ENCODE peak calls at places on chromosomes 13 and 19, in ten cellular contexts. Z is mesothelial cell of epicardium, Q is bronchial epithelial cell, H is MCF 10A, O is kidney epithelial cell, K is lower leg skin, I is lower lobe of right lung, M is A673, L is keratinocyte, U is endothelial cell. S is an unnamed sample.

GRCh38 chr19:49676136-49676689 is 858 bp upstream of the PRMT1 start:
- DNase-seq in Z (no peak), Q (peak; percentile 83), H (peak; percentile 94), O (peak; percentile 81), K (peak; percentile 97), I (peak; percentile 87), M (peak; percentile 92), L (peak; percentile 88), U (peak; percentile 68), S (no peak)

GRCh38 chr13:40576369-40576768 is 90.1 kb downstream of the FOXO1 start:
- DNase-seq in Z (no peak), Q (no peak), H (no peak), O (no peak), K (no peak), I (no peak), M (no peak), L (no peak), U (no peak), S (no peak)

GRCh38 chr13:78787189-78787588 is 128.2 kb upstream of the OBI1 start:
- DNase-seq in Z (no peak), Q (no peak), H (no peak), O (no peak), K (no peak), I (no peak), M (peak; percentile 69), L (no peak), U (no peak), S (no peak)

GRCh38 chr13:30730526-30730925 is 4.8 kb upstream of the ALOX5AP start:
- DNase-seq in Z (no peak), Q (no peak), H (no peak), O (no peak), K (no peak), I (no peak), M (no peak), L (no peak), U (peak; percentile 30), S (no peak)

GRCh38 chr19:8310342-8311055 is 2.3 kb upstream of the CD320 start:
- DNase-seq in Z (no peak), Q (no peak), H (no peak), O (no peak), K (peak; percentile 52), I (peak; percentile 20), M (no peak), L (no peak), U (peak; percentile 1), S (no peak)

GRCh38 chr13:68697551-68697950 is 1410.1 kb upstream of the ATXN8OS start:
- DNase-seq in Z (no peak), Q (no peak), H (peak; percentile 25), O (peak; percentile 1), K (no peak), I (no peak), M (peak; percentile 5), L (no peak), U (no peak), S (no peak)

GRCh38 chr19:50420127-50420526 is 1.4 kb downstream of the SPIB start:
- DNase-seq in Z (no peak), Q (no peak), H (no peak), O (no peak), K (no peak), I (no peak), M (no peak), L (no peak), U (no peak), S (no peak)

GRCh38 chr13:36531746-36532486 is 99.6 kb downstream of the CCNA1 start:
- DNase-seq in Z (no peak), Q (peak; percentile 39), H (peak; percentile 72), O (no peak), K (no peak), I (no peak), M (peak; percentile 65), L (no peak), U (no peak), S (no peak)

GRCh38 chr13:81540777-81541176 is 1199.9 kb upstream of the SPRY2 start:
- DNase-seq in Z (no peak), Q (peak; percentile 7), H (peak; percentile 28), O (no peak), K (no peak), I (no peak), M (peak; percentile 19), L (no peak), U (no peak), S (no peak)

GRCh38 chr19:1283207-1283916 is 2.3 kb upstream of the EFNA2 start:
- DNase-seq in Z (no peak), Q (no peak), H (no peak), O (no peak), K (no peak), I (no peak), M (no peak), L (no peak), U (no peak), S (no peak)

GRCh38 chr19:46670874-46671273 is 9.9 kb upstream of the DACT3 start:
- DNase-seq in Z (no peak), Q (peak; percentile 40), H (no peak), O (no peak), K (no peak), I (no peak), M (no peak), L (no peak), U (no peak), S (no peak)

GRCh38 chr19:43310221-43310620 is 40.9 kb upstream of the PSG9 start:
- DNase-seq in Z (no peak), Q (peak; percentile 50), H (no peak), O (no peak), K (no peak), I (no peak), M (no peak), L (no peak), U (no peak), S (no peak)

GRCh38 chr13:99959127-99959529 is 12.4 kb downstream of the ZIC5 start:
- DNase-seq in Z (no peak), Q (no peak), H (no peak), O (no peak), K (no peak), I (no peak), M (no peak), L (no peak), U (no peak), S (no peak)

GRCh38 chr19:11558881-11559828 is at the start of gene ELOF1:
- DNase-seq in Z (peak; percentile 97), Q (peak; percentile 96), H (peak; percentile 99), O (peak; percentile 95), K (peak; percentile 99), I (peak; percentile 99), M (peak; percentile 99), L (peak; percentile 90), U (peak; percentile 93), S (peak; percentile 83)
- TF ChIP-seq CTCF in Z (no peak), Q (peak; percentile 36), H (peak; percentile 3), O (peak; percentile 17), K (no peak), I (no peak), M (peak; percentile 23), L (peak; percentile 13), U (no peak), S (no peak)

GRCh38 chr19:37329686-37330085 is 41.2 kb upstream of the ZNF527 start:
- DNase-seq in Z (no peak), Q (no peak), H (peak; percentile 20), O (no peak), K (no peak), I (no peak), M (no peak), L (no peak), U (peak; percentile 10), S (no peak)
- TF ChIP-seq CTCF in Z (no peak), Q (no peak), H (peak; percentile 26), O (no peak), K (no peak), I (no peak), M (peak; percentile 23), L (peak; percentile 34), U (no peak), S (no peak)

DNA sequence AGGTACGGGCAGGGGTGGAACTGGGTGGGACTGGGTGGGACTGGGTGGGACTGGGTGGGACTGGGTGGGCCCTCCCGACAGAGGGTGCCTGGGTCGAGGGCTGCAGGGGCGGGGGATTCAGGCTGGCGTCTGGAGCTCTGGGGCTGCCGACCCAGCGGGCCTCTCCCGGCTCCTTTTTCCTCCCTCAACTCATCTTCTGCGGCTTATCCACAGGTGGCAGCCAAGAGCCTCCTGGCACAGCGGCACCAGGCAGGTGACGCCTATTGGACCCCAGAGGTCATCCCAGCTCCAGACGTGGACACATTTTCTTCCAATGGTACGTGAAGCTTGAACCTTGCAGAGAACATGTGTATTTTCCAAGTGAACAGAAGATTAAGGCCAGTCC is 533 bp downstream of the ZNF544 start:
- DNase-seq in Z (no peak), Q (peak; percentile 20), H (peak; percentile 53), O (no peak), K (no peak), I (no peak), M (peak; percentile 57), L (no peak), U (peak; percentile 26), S (no peak)
- TF ChIP-seq CTCF in Z (no peak), Q (peak; percentile 71), H (peak; percentile 15), O (peak; percentile 14), K (no peak), I (no peak), M (peak; percentile 40), L (peak; percentile 45), U (no peak), S (no peak)

GRCh38 chr13:92573467-92574057 is 653.0 kb upstream of the GPC6 start:
- DNase-seq in Z (no peak), Q (peak; percentile 21), H (peak; percentile 22), O (no peak), K (no peak), I (no peak), M (peak; percentile 69), L (no peak), U (peak; percentile 11), S (no peak)
- TF ChIP-seq CTCF in Z (no peak), Q (peak; percentile 3), H (peak; percentile 7), O (peak; percentile 44), K (no peak), I (no peak), M (peak; percentile 70), L (peak; percentile 23), U (peak; percentile 52), S (no peak)

DNA sequence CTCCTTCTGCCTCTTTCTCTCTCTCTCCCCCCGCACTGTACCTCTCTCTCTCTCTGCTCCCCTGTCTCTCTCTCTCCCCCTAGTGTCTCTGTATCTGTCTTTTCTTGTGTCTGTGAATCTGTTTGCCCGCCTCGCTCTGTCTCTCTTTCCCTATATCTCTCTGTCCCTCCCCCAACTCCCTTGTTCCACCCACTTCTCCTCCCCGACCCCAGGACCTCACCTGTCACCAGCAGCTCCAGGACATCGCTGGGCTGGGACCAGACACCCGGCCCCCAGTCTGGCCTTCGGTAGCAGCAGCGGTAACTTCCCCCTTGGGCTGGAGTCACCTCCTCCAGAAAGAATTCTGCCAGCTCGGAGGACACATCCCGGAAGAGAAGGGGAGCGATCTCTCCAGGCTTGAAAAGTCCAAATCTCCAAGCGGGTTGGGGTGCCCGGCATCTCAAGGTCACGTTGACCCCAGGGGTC is 3.9 kb downstream of the OSCAR start:
- DNase-seq in Z (no peak), Q (peak; percentile 20), H (no peak), O (no peak), K (no peak), I (no peak), M (peak; percentile 54), L (no peak), U (no peak), S (no peak)
- TF ChIP-seq CTCF in Z (no peak), Q (peak; percentile 21), H (no peak), O (peak; percentile 31), K (no peak), I (no peak), M (peak; percentile 49), L (peak; percentile 53), U (no peak), S (no peak)

DNA sequence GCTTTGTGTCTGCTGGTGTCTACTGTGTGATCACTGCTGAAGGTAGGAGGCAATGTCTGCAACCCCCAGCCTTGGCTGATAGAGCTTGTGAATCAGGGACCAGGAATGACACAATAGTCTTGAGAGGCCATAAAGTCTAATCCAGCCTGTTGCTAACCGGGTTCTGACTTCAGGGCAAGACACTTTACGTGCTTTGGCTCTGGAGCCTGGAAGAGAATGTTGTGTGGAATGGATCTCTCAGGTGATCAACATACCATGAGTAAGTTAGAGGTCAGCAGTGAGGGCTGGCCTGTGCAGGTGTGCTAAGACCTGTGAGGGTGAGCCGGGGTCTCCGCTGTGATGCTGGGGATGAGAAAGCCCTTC is 5.6 kb downstream of the COL4A2 start:
- DNase-seq in Z (no peak), Q (peak; percentile 62), H (peak; percentile 20), O (peak; percentile 81), K (peak; percentile 80), I (no peak), M (no peak), L (peak; percentile 65), U (no peak), S (no peak)
- TF ChIP-seq CTCF in Z (no peak), Q (no peak), H (no peak), O (peak; percentile 12), K (no peak), I (no peak), M (no peak), L (no peak), U (no peak), S (no peak)

S was measured in omental fat pad.